ENCODE peak calls at places on chromosome 22, in seven cellular contexts. W, A, U, L, M, H and B are unnamed samples.

GRCh38 chr22:50148166-50148500 is 22.4 kb upstream of the PANX2 start:
- DNase-seq in H (no peak), U (no peak), A (no peak), W (no peak), M (no peak), L (no peak), B (no peak)

GRCh38 chr22:45612451-45612901 is 59.2 kb upstream of the ATXN10 start:
- DNase-seq in A (no peak), U (no peak), W (no peak), L (no peak), H (no peak), M (no peak), B (no peak)

GRCh38 chr22:29050457-29050856 is 11.2 kb downstream of the C22orf31 start:
- DNase-seq in W (no peak), A (no peak), M (no peak), U (no peak), L (no peak), H (no peak), B (no peak)

GRCh38 chr22:17264321-17265052 is 45.3 kb upstream of the ADA2 start:
- DNase-seq in A (peak), H (no peak), U (no peak), L (no peak), M (no peak), W (peak), B (no peak)

GRCh38 chr22:46878549-46878948 is 116.1 kb downstream of the TBC1D22A start:
- DNase-seq in L (no peak), A (no peak), M (peak), H (no peak), U (no peak), W (no peak), B (no peak)

GRCh38 chr22:21933413-21933812 is 19.2 kb downstream of the PPM1F start:
- DNase-seq in W (no peak), M (no peak), H (no peak), A (no peak), U (no peak), L (no peak), B (no peak)

GRCh38 chr22:46843691-46844297 is 81.3 kb downstream of the TBC1D22A start:
- DNase-seq in M (no peak), W (no peak), L (no peak), U (no peak), H (no peak), A (peak), B (no peak)

GRCh38 chr22:31715157-31715778 is 34.7 kb downstream of the PRR14L start:
- DNase-seq in W (peak), L (no peak), H (no peak), U (no peak), M (no peak), A (no peak), B (no peak)

GRCh38 chr22:27634043-27634442 is 167.5 kb downstream of the MN1 start:
- DNase-seq in A (no peak), L (no peak), U (no peak), M (no peak), H (no peak), W (no peak), B (no peak)

GRCh38 chr22:27635435-27635834 is 166.1 kb downstream of the MN1 start:
- DNase-seq in L (no peak), A (no peak), U (no peak), W (no peak), H (no peak), M (no peak), B (no peak)

GRCh38 chr22:27631641-27632040 is 169.9 kb downstream of the MN1 start:
- DNase-seq in M (no peak), L (no peak), H (no peak), U (no peak), W (no peak), A (no peak), B (no peak)

GRCh38 chr22:27632451-27633295 is 168.9 kb downstream of the MN1 start:
- DNase-seq in M (peak), L (no peak), A (no peak), U (no peak), W (peak), H (no peak), B (no peak)

GRCh38 chr22:27633296-27633871 is 168.2 kb downstream of the MN1 start:
- DNase-seq in M (no peak), L (no peak), U (no peak), H (peak), A (no peak), W (no peak), B (no peak)
- H3K27ac ChIP-seq in M (no peak), L (no peak), U (no peak), H (no peak), A (no peak), W (no peak), B (no peak)

DNA sequence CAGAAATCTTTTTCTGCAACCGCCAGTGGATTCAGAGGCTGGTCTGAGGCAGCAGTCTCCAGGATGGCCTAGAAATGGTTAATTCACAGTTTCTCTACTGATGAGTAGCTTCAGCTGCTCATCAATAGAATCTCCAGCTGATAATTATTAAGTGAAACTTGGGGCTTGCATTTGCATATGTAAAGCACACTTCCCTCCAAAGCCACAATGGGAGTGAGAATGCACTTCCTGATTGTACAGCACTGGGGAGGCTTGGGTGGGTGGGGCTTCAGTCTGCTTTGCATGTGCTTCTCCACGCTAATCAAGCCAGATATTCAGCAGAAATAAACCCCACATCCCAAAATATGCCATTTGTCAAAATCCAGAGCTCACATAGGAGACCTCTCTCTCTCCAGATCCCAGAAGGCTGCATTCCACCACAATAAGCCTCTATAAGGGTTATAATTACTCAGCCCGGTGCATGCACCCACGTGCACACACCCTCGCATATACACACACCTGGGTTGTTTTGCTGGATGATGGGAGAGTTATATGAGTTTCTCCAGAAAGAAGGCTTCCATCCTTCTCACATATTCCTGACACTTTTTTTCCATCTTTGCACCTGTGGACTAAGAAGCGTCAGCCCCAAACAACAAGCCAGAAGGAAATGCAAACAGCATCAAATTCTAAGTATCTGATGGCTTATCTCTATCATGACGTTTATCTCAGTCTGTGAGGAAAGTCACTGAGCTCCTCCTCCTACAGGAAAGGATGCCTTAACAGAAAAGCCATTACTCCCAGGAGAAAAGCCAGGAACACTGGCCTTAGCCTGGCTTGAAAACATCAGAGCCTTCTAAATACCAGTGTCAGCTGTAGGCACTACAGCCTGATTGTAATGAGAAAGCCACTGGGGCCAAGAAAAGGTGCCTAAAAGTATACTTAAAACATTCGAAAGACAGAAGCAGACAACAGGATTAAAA is 253.3 kb downstream of the LARGE1 start:
- DNase-seq in L (peak), A (no peak), U (no peak), W (no peak), H (no peak), M (no peak), B (no peak)
- TF ChIP-seq SIN3A in L (no peak), A (no peak), U (no peak), W (no peak), H (no peak), M (no peak), B (no peak)

GRCh38 chr22:42962295-42963230 is 52.4 kb downstream of the PACSIN2 start:
- DNase-seq in W (no peak), H (no peak), A (no peak), L (no peak), U (no peak), M (no peak), B (no peak)
- H3K27ac ChIP-seq in W (no peak), H (peak), A (no peak), L (no peak), U (peak), M (peak), B (peak)

GRCh38 chr22:30275625-30276024 is 9.0 kb upstream of the OSM start:
- DNase-seq in M (peak), H (no peak), L (no peak), W (no peak), U (no peak), A (no peak), B (no peak)

GRCh38 chr22:30276041-30276440 is 9.4 kb upstream of the OSM start:
- DNase-seq in H (no peak), M (no peak), U (no peak), L (no peak), A (no peak), W (no peak), B (no peak)

GRCh38 chr22:30279389-30279788 is 9.9 kb downstream of the CASTOR1 start:
- DNase-seq in W (no peak), M (no peak), L (no peak), H (no peak), U (no peak), A (no peak), B (no peak)

GRCh38 chr22:30279932-30280331 is 9.4 kb downstream of the CASTOR1 start:
- DNase-seq in U (no peak), H (no peak), M (no peak), L (no peak), A (no peak), W (no peak), B (no peak)

GRCh38 chr22:30277547-30278344 is 11.1 kb upstream of the OSM start:
- DNase-seq in M (no peak), L (no peak), H (no peak), W (no peak), U (no peak), A (no peak), B (no peak)
- TF ChIP-seq SIN3A in M (no peak), L (no peak), H (no peak), W (no peak), U (no peak), A (no peak), B (no peak)

GRCh38 chr22:30318773-30319419 is 7.8 kb downstream of the TBC1D10A start:
- DNase-seq in U (no peak), M (no peak), A (no peak), H (no peak), L (no peak), W (no peak), B (no peak)
- H3K27ac ChIP-seq in U (no peak), M (no peak), A (no peak), H (peak), L (no peak), W (no peak), B (no peak)

GRCh38 chr22:44092636-44093220 is 68.6 kb downstream of the PARVB start:
- DNase-seq in L (no peak), W (no peak), M (no peak), A (no peak), H (peak), U (no peak), B (no peak)

GRCh38 chr22:44089717-44090570 is 65.8 kb downstream of the PARVB start:
- DNase-seq in L (no peak), U (no peak), M (no peak), W (no peak), A (no peak), H (no peak), B (no peak)

GRCh38 chr22:44090571-44090905 is 66.4 kb downstream of the PARVB start:
- DNase-seq in A (no peak), W (no peak), L (no peak), H (no peak), M (no peak), U (no peak), B (no peak)

GRCh38 chr22:44091751-44092150 is 67.6 kb downstream of the PARVB start:
- DNase-seq in W (no peak), H (no peak), A (no peak), U (no peak), M (no peak), L (no peak), B (no peak)

GRCh38 chr22:44091021-44091721 is 67.1 kb downstream of the PARVB start:
- DNase-seq in U (peak), M (peak), A (no peak), W (peak), H (peak), L (no peak), B (no peak)
- TF ChIP-seq SIN3A in U (no peak), M (no peak), A (no peak), W (no peak), H (no peak), L (no peak), B (no peak)

GRCh38 chr22:37896939-37897338 is 9.2 kb upstream of the MICALL1 start:
- DNase-seq in W (no peak), M (no peak), L (no peak), H (no peak), A (no peak), U (no peak), B (no peak)
- H3K27ac ChIP-seq in W (no peak), M (no peak), L (peak), H (peak), A (no peak), U (peak), B (no peak)